ENCODE peak calls at places on chromosomes 2 and 18, in four cellular contexts. T is H1, L is trophoblast cell, R is mesenchymal stem cell. A is an unnamed sample.

GRCh38 chr2:185222311-185222710 is 516.3 kb upstream of the FSIP2 start:
- DNase-seq in L (no peak), R (no peak), T (no peak), A (no peak)

GRCh38 chr2:85737481-85737880 is 16.3 kb upstream of the ATOH8 start:
- DNase-seq in L (peak), T (no peak), R (peak), A (no peak)

GRCh38 chr2:151260492-151261239 is 997 bp downstream of the RBM43 start:
- DNase-seq in L (no peak), T (no peak), R (no peak), A (no peak)

GRCh38 chr2:120953066-120953760 is 217.5 kb downstream of the GLI2 start:
- DNase-seq in L (no peak), T (no peak), R (no peak), A (no peak)

GRCh38 chr2:207478572-207478971 is 51.2 kb upstream of the CREB1 start:
- DNase-seq in R (no peak), T (no peak), L (peak), A (no peak)

GRCh38 chr2:30731248-30731647 is 76.0 kb downstream of the CAPN13 start:
- DNase-seq in L (no peak), T (no peak), R (no peak), A (no peak)

GRCh38 chr2:15912203-15912602 is 28.1 kb upstream of the MYCN start:
- DNase-seq in T (no peak), R (peak), L (peak), A (no peak)

GRCh38 chr2:135843671-135844070 is 6.7 kb upstream of the LCT start:
- DNase-seq in T (no peak), L (no peak), R (peak), A (no peak)

GRCh38 chr18:21362921-21363320 is 120.9 kb downstream of the GREB1L start:
- DNase-seq in T (no peak), L (no peak), R (no peak), A (no peak)

GRCh38 chr2:183029219-183029618 is 9.0 kb downstream of the NCKAP1 start:
- DNase-seq in T (no peak), R (no peak), L (peak), A (no peak)

GRCh38 chr2:85183078-85183477 is 49.9 kb downstream of the TCF7L1 start:
- DNase-seq in L (no peak), R (no peak), T (no peak), A (no peak)

GRCh38 chr2:58054264-58054663 is 7.7 kb downstream of the VRK2 start:
- DNase-seq in R (no peak), L (peak), T (no peak), A (no peak)

GRCh38 chr2:70043252-70043875 is 43.9 kb upstream of the PCBP1 start:
- DNase-seq in T (no peak), L (no peak), R (no peak), A (no peak)

GRCh38 chr2:105779394-105779793 is 34.7 kb downstream of the NCK2 start:
- DNase-seq in T (no peak), R (no peak), L (no peak), A (no peak)

DNA sequence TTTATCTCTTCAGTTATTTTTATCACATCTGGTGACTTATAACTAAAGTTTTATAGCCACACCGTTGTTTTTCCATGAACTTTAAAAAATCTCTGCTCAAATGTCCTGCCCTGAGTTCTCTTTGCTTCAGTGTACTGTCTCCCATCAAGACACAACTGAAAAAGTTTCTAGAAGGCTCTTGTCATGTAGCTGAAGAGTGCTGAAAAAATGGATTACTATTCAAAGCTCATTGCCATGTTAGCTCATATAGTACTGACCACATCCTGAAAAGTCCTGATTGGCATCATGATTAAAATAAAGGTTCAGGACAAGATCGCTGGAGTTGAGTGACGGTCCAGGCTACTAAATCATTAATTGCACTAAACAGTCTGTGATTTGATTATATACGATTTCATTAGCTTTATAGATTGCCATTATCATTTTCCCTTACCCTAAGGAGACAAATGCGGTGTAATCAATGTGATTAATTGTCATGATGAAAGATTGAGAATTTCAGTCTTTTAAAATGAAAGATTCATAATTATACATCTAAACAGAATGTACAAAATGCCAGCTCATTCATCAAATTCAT is 62.2 kb downstream of the MFSD6 start:
- DNase-seq in R (no peak), L (no peak), T (no peak), A (no peak)
- H3K4me3 ChIP-seq in R (no peak), L (no peak), T (no peak), A (no peak)

DNA sequence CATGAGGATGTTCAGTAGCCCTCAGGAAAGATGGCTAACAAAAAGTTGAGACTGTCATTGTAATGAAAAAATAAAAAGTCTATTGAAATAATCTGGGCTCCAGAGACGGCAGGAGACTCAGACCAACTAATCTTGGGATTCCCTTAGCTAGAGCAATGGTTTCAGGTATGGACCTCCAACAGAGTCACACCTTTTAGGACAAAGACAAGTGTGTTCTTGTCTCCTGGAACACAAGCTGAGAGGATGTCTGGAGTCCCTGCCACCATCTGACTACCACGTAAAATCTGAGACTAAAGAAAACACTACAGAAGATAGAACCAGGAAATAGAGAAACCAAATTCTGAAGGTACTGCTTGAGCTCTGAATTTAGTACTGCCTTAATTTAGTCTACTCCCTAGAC is 103.3 kb upstream of the RBBP8 start:
- DNase-seq in R (no peak), T (no peak), L (no peak), A (no peak)
- H2BK12ac ChIP-seq in R (no peak), T (no peak), L (no peak), A (no peak)

DNA sequence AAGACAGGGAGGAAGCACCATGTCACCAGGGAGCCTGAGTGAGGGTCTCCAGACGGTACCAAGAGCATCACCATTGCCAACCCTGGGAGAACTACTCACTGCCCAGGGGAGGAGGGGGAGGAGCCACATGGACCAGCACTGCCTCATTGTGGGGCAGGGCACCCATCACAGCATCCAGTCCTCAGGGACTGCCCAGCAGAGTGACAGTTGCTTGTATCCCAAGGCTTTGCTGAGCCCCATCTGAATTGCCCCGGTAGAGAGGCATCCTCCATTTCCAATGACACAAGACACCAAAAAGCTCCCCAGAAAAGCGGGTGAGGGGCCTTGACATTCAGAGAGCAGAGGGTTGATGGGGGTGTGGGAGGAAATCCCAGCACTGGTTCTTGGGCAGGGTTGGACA is 6.8 kb upstream of the CIB4 start:
- DNase-seq in T (no peak), L (no peak), R (no peak), A (no peak)
- H3K4ac ChIP-seq in T (no peak), L (no peak), R (no peak), A (no peak)

GRCh38 chr2:45256173-45256866 is 247.1 kb upstream of the SIX2 start:
- DNase-seq in R (peak), T (no peak), L (no peak), A (no peak)

GRCh38 chr2:45258251-45258775 is 249.1 kb upstream of the SIX2 start:
- DNase-seq in T (no peak), R (no peak), L (no peak), A (no peak)

GRCh38 chr2:45255568-45255967 is 246.3 kb upstream of the SIX2 start:
- DNase-seq in L (no peak), T (no peak), R (no peak), A (no peak)

GRCh38 chr2:45257820-45258219 is 248.6 kb upstream of the SIX2 start:
- DNase-seq in L (no peak), R (no peak), T (no peak), A (no peak)

DNA sequence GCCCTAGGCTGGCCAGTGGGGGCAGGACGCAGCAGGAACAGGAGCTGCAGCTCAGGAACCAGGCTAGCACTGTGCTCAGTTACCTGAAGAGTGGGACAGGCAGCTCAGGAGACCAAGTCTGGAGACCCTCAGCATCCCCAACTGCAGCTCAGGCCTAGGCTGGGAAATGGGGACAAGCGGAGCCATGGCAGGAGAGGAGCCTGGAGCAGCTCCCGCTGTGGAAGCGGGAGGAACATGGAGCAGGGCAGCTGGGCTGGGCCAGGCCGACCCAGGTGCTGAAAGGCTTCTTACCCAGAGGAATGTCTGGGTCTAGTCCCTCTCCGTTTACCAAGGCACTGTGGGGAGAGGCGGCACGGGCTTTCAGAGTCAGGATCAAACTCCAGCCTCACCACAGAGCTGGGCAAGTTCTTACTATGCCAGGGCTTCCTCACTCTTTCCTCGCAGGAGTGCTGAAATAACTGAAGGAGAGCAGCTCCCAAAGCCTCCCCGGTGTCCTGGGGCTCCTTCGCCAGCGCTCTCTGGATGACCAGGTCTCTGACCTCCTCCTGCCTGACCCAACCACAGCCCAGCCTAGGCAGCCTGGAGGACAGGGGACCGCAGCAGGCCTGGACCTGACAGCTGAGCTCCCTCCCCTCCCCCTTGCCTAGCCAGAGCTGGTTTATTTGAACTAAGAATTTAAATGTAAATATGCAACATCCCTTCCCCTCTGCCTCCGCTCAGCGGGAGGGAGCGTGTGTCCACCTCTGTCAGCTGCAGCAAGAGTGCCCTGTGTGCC is 247.8 kb upstream of the SIX2 start:
- DNase-seq in T (peak), R (peak), L (no peak), A (no peak)
- H3K4me3 ChIP-seq in T (no peak), R (no peak), L (no peak), A (no peak)

DNA sequence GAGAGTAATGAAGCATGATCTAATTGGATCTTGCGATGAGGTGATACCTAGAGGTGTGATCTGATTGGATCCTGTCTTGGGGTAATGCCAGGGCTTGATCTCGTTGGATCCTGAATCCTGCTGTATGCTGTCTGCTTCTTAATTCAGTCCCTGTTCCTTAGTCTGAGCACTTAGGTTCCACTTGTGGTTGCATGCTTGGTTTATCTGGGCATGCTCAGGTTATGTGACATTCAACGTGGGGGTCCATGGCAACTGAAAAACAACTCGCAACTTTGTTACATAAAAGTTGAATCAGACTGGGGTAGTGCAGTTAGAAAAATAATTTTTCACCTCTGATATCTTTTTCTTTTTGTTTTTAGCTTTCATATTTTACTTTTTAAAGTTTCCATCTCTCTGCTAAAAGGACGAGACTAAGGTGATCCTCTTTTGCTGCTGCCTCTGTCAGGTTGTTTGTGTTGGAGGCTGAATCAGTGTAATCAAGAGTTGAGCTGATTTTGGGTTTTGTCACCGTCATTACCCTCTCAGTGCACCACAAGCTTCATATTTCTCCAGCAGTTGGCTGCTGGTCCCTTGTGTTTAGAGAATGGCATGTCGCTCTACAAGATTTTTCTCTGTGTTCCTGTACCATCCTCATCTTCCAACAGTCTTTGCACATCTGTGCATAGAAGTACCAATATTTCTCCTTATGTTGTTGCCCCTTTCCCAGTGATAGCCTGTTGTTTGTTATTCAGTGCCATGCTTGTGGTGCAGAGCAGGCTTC is 67.9 kb downstream of the NCOA1 start:
- DNase-seq in R (no peak), T (no peak), L (peak), A (no peak)
- H2BK12ac ChIP-seq in R (no peak), T (no peak), L (no peak), A (no peak)

GRCh38 chr2:237497009-237497819 is 10.2 kb downstream of the MLPH start:
- DNase-seq in L (no peak), R (no peak), T (no peak), A (no peak)
- H3K4ac ChIP-seq in L (no peak), R (no peak), T (no peak), A (no peak)

GRCh38 chr18:2978626-2979025 is 34.3 kb downstream of the LPIN2 start:
- DNase-seq in T (no peak), R (peak), L (peak), A (no peak)
- H3K4me3 ChIP-seq in T (no peak), R (no peak), L (no peak), A (no peak)

GRCh38 chr2:219466816-219467735 is 31.6 kb upstream of the GMPPA start:
- DNase-seq in T (no peak), L (no peak), R (no peak), A (no peak)

GRCh38 chr2:219468410-219469185 is 30.1 kb upstream of the GMPPA start:
- DNase-seq in L (no peak), R (no peak), T (no peak), A (no peak)

GRCh38 chr2:219470429-219470828 is 28.3 kb upstream of the GMPPA start:
- DNase-seq in R (no peak), T (no peak), L (no peak), A (no peak)

GRCh38 chr2:219467736-219468075 is 31.0 kb upstream of the GMPPA start:
- DNase-seq in R (no peak), L (no peak), T (no peak), A (no peak)

GRCh38 chr2:219469186-219469724 is 29.4 kb upstream of the GMPPA start:
- DNase-seq in T (no peak), R (peak), L (peak), A (no peak)
- H2BK12ac ChIP-seq in T (no peak), R (peak), L (no peak), A (no peak)